ENCODE peak calls at places on chromosome 15, in ten cellular contexts. F, N, E, J, R, P, M, Q, I and Z are unnamed samples.

GRCh38 chr15:31360843-31361763 is 34.5 kb downstream of the KLF13 start:
- DNase-seq in E (peak; percentile 42), N (peak; percentile 75), J (no peak), R (no peak), F (no peak), P (no peak), M (no peak), I (peak; percentile 58), Q (peak; percentile 51), Z (no peak)

GRCh38 chr15:99054025-99054387 is 46.4 kb upstream of the PGPEP1L start:
- DNase-seq in N (no peak), E (no peak), M (no peak), P (peak; percentile 23), Q (no peak), I (no peak), F (no peak), R (no peak), J (no peak), Z (no peak)

GRCh38 chr15:49875392-49875791 is 243.6 kb downstream of the ATP8B4 start:
- DNase-seq in J (no peak), P (no peak), I (no peak), F (no peak), R (no peak), M (no peak), Q (no peak), N (no peak), E (no peak), Z (no peak)

GRCh38 chr15:84826369-84826823 is 9.2 kb downstream of the ALPK3 start:
- DNase-seq in Q (no peak), M (peak; percentile 52), I (no peak), N (no peak), R (peak; percentile 63), J (no peak), P (peak; percentile 59), F (no peak), E (no peak), Z (no peak)

GRCh38 chr15:70701891-70702568 is 61.3 kb downstream of the UACA start:
- DNase-seq in J (no peak), I (no peak), N (no peak), E (no peak), Q (no peak), R (peak; percentile 17), M (peak; percentile 76), P (peak; percentile 29), F (peak; percentile 69), Z (peak; percentile 87)

GRCh38 chr15:40358492-40359353 is 704 bp downstream of the DISP2 start:
- DNase-seq in J (no peak), Q (no peak), E (peak; percentile 9), M (no peak), R (no peak), N (no peak), P (peak; percentile 17), I (peak; percentile 18), F (no peak), Z (no peak)

GRCh38 chr15:90677807-90678790 is 39.0 kb upstream of the BLM start:
- DNase-seq in I (no peak), J (no peak), F (no peak), P (no peak), R (no peak), N (no peak), M (no peak), E (no peak), Q (no peak), Z (no peak)

GRCh38 chr15:90519688-90520087 is 10.0 kb upstream of the CRTC3 start:
- DNase-seq in M (peak; percentile 57), Q (no peak), P (peak; percentile 19), R (no peak), E (no peak), N (no peak), F (peak; percentile 43), J (no peak), I (no peak), Z (no peak)

GRCh38 chr15:56371495-56372147 is 6.4 kb downstream of the TEX9 start:
- DNase-seq in P (no peak), J (no peak), Q (no peak), F (no peak), N (no peak), I (no peak), R (no peak), E (no peak), M (no peak), Z (no peak)

GRCh38 chr15:49421991-49422390 is 1.1 kb upstream of the FGF7 start:
- DNase-seq in M (peak; percentile 82), Q (peak; percentile 47), F (peak; percentile 73), I (peak; percentile 12), J (no peak), P (peak; percentile 46), E (peak; percentile 12), N (no peak), R (peak; percentile 30), Z (peak; percentile 54)

GRCh38 chr15:51493892-51494291 is 128.7 kb downstream of the DMXL2 start:
- DNase-seq in J (no peak), P (no peak), I (no peak), E (no peak), R (no peak), N (no peak), F (peak; percentile 4), Q (no peak), M (no peak), Z (peak; percentile 58)

GRCh38 chr15:70362911-70363310 is 265.2 kb upstream of the TLE3 start:
- DNase-seq in J (peak; percentile 42), E (peak; percentile 16), M (peak; percentile 39), R (peak; percentile 45), I (no peak), N (no peak), P (peak; percentile 74), F (peak; percentile 55), Q (no peak), Z (peak; percentile 55)

GRCh38 chr15:71747128-71748083 is 62.9 kb upstream of the NR2E3 start:
- DNase-seq in I (no peak), F (peak; percentile 69), P (peak; percentile 52), Q (no peak), E (peak; percentile 52), J (no peak), M (peak; percentile 95), N (no peak), R (peak; percentile 49), Z (peak; percentile 92)

GRCh38 chr15:72532991-72533601 is 59.0 kb downstream of the ARIH1 start:
- DNase-seq in J (no peak), F (no peak), Q (peak; percentile 7), M (no peak), N (no peak), I (peak; percentile 14), P (no peak), E (no peak), R (no peak), Z (no peak)

GRCh38 chr15:98131924-98132323 is 171.4 kb downstream of the ARRDC4 start:
- DNase-seq in N (no peak), Q (no peak), J (no peak), I (no peak), E (no peak), F (no peak), P (no peak), M (peak; percentile 47), R (no peak), Z (peak; percentile 9)

GRCh38 chr15:100733088-100733487 is 130.7 kb downstream of the ASB7 start:
- DNase-seq in M (peak; percentile 47), J (no peak), N (no peak), E (no peak), P (peak; percentile 82), I (no peak), F (peak; percentile 86), Q (no peak), R (peak; percentile 90), Z (peak; percentile 38)

GRCh38 chr15:39685999-39686613 is 96.5 kb downstream of the FSIP1 start:
- DNase-seq in J (no peak), R (peak; percentile 52), F (peak; percentile 84), Q (peak; percentile 34), P (peak; percentile 58), M (peak; percentile 73), I (peak; percentile 39), N (no peak), E (peak; percentile 31), Z (peak; percentile 62)

GRCh38 chr15:78208887-78209645 is 25.3 kb downstream of the ACSBG1 start:
- DNase-seq in P (peak; percentile 1), Q (no peak), N (no peak), J (peak; percentile 70), F (no peak), M (no peak), I (no peak), E (no peak), R (peak; percentile 28), Z (no peak)